ENCODE peak calls at places on chromosomes 5 and 9, in four cellular contexts. V, I, K and P are unnamed samples.

GRCh38 chr9:127199001-127199791 is 65.4 kb upstream of the GARNL3 start:
- DNase-seq in I (peak; percentile 76), K (peak; percentile 82), V (peak; percentile 58), P (peak; percentile 59)

GRCh38 chr9:15873573-15874177 is 320.8 kb downstream of the CCDC171 start:
- DNase-seq in I (no peak), K (peak; percentile 74), V (no peak), P (peak; percentile 32)

GRCh38 chr5:51382759-51383493 is at the start of gene ISL1:
- DNase-seq in K (peak; percentile 55), V (no peak), I (no peak), P (peak; percentile 85)

GRCh38 chr5:124527220-124527991 is 219.0 kb downstream of the ZNF608 start:
- DNase-seq in I (no peak), K (peak; percentile 21), V (no peak), P (peak; percentile 27)

GRCh38 chr9:31608881-31609280 is 775.6 kb upstream of the ACO1 start:
- DNase-seq in I (no peak), K (no peak), V (no peak), P (no peak)

GRCh38 chr5:88674262-88675158 is 208.5 kb downstream of the MEF2C start:
- DNase-seq in K (no peak), V (no peak), I (no peak), P (no peak)

GRCh38 chr9:124394167-124394566 is 21.1 kb downstream of the PSMB7 start:
- DNase-seq in V (no peak), K (peak; percentile 32), I (no peak), P (no peak)

GRCh38 chr5:31036407-31036806 is 157.1 kb upstream of the CDH6 start:
- DNase-seq in V (no peak), I (no peak), K (peak; percentile 84), P (no peak)

GRCh38 chr5:87081511-87082372 is 185.9 kb upstream of the RASA1 start:
- DNase-seq in V (no peak), K (no peak), I (no peak), P (no peak)

GRCh38 chr9:35518212-35518917 is 28.5 kb downstream of the RUSC2 start:
- DNase-seq in K (peak; percentile 94), I (no peak), V (peak; percentile 49), P (peak; percentile 98)
- H3K27ac ChIP-seq in K (peak overlapping the region; percentile 94), I (peak overlapping the region; percentile 48), V (peak overlapping the region; percentile 16), P (no peak overlapping the region)

GRCh38 chr5:154474267-154474956 is 3.6 kb downstream of the HAND1 start:
- DNase-seq in V (no peak), K (no peak), I (no peak), P (no peak)
- H3K27me3 ChIP-seq in V (peaks cover 36% of the 10 kb centered on the region), K (peaks cover 90% of the 10 kb centered on the region), I (peaks cover 79% of the 10 kb centered on the region), P (peaks cover 97% of the 10 kb centered on the region)

GRCh38 chr9:3746296-3747275 is 220.8 kb upstream of the RFX3 start:
- DNase-seq in K (peak; percentile 89), I (no peak), V (no peak), P (peak; percentile 95)

GRCh38 chr9:3756071-3756470 is 230.3 kb upstream of the RFX3 start:
- DNase-seq in I (no peak), K (no peak), V (no peak), P (no peak)

GRCh38 chr9:3751125-3751758 is 225.4 kb upstream of the RFX3 start:
- DNase-seq in K (peak; percentile 10), V (no peak), I (no peak), P (peak; percentile 20)

GRCh38 chr9:3750311-3750710 is 224.5 kb upstream of the RFX3 start:
- DNase-seq in I (no peak), V (no peak), K (no peak), P (no peak)
- H3K4me1 ChIP-seq in I (no peaks in the 10 kb centered on the region), V (no peaks in the 10 kb centered on the region), K (peaks cover 6% of the 10 kb centered on the region), P (peaks cover 35% of the 10 kb centered on the region)

GRCh38 chr9:114179516-114179915 is 24.2 kb downstream of the COL27A1 start:
- DNase-seq in K (no peak), V (no peak), I (no peak), P (no peak)

GRCh38 chr9:114183006-114183405 is 27.7 kb downstream of the COL27A1 start:
- DNase-seq in I (no peak), V (no peak), K (no peak), P (no peak)

GRCh38 chr9:114184071-114184470 is 28.7 kb downstream of the COL27A1 start:
- DNase-seq in K (peak; percentile 71), V (no peak), I (no peak), P (no peak)

GRCh38 chr9:114180701-114181582 is 25.6 kb downstream of the COL27A1 start:
- DNase-seq in I (peak; percentile 54), V (no peak), K (peak; percentile 62), P (no peak)

DNA sequence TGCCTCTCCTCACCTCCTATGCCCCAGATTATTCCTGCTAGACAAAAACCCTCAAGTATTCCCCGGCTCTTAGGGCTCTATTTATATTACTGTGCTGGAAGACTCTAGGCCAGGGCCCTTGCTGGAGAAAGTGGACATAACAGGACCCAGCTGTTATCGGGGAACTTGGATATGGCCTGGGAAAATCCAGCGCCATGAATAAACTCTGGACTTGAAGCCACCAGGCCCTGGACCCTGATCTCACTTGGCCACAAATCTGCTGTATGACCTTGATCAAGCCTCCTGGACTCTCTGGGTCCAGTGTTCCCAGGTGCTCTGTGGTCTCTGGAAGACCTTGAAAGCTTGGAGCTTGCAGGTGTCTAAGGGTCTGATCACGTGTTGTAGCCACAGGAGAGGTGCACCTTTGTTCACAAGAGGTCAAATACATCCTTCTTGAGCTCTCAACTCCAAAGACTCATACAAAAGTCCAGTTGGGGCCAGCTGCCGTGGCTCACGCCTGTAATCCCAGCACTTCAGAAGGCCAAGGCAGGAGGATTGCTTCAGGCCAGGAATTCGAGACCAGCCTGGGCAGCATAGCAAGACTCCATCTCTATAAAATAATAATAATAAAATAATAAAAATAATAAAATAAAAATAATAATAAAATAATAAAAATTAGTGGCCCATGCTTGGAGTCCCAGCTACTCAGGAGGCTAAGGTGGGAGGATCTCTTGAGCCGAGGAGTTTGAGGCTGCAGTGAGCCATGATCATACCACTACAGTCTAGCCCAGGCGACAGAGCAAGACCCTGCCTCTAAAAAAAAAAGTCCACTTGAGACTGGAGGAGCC is 26.5 kb downstream of the COL27A1 start:
- DNase-seq in I (peak; percentile 49), V (no peak), K (peak; percentile 49), P (no peak)
- H3K27ac ChIP-seq in I (no peak overlapping the region), V (peak overlapping the region; percentile 9), K (peak overlapping the region; percentile 88), P (no peak overlapping the region)

DNA sequence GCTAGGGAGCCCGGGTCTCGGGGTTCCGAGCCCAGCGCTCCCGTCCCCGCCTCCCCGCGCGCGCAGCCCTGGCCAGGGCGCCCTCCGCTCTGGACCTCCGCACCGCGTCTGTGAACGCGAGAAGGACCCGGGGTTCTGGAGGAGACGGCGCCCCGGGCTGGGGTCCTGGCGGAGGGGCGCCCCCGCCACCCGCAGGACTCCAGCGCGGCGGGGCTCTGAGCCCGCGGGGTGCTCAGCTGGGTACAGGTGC is 431 bp downstream of the TMOD1 start:
- DNase-seq in I (no peak), V (no peak), K (no peak), P (no peak)
- H3K27me3 ChIP-seq in I (no peaks in the 10 kb centered on the region), V (no peaks in the 10 kb centered on the region), K (peaks cover 23% of the 10 kb centered on the region), P (peaks cover 74% of the 10 kb centered on the region)

GRCh38 chr5:143194713-143195112 is 208.8 kb downstream of the NR3C1 start:
- DNase-seq in V (no peak), K (no peak), I (no peak), P (no peak)

GRCh38 chr5:143191720-143192119 is 211.8 kb downstream of the NR3C1 start:
- DNase-seq in K (no peak), V (no peak), I (no peak), P (no peak)

GRCh38 chr5:143195496-143195895 is 208.0 kb downstream of the NR3C1 start:
- DNase-seq in I (no peak), V (no peak), K (peak; percentile 37), P (no peak)

GRCh38 chr5:143192191-143192880 is 211.2 kb downstream of the NR3C1 start:
- DNase-seq in V (no peak), K (no peak), I (no peak), P (no peak)

GRCh38 chr5:143194206-143194605 is 209.3 kb downstream of the NR3C1 start:
- DNase-seq in I (no peak), V (no peak), K (peak; percentile 53), P (no peak)
- H3K4me1 ChIP-seq in I (peaks cover 15% of the 10 kb centered on the region), V (peaks cover 8% of the 10 kb centered on the region), K (peaks cover 2% of the 10 kb centered on the region), P (peaks cover 16% of the 10 kb centered on the region)

DNA sequence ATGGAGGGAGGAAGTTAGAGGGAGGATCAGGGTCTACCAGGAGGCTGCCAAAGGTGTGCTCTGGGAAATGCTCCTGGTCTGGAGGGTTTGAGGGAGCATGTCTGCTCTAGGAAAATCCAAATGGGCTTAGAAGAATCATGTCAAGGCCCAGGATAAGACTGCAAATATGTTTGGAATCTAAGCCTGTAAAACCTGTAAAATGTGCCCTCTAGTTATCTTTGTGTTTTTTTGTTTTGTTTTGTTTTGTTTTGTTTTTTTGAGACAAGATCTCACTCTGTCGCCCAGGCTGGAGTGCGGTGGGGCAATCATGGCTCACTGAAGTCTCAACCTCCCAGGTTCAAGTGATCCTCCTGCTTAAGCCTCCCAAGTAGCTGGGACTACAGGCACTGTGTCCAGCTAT is 135.4 kb downstream of the FGF1 start:
- DNase-seq in I (no peak), V (no peak), K (no peak), P (no peak)
- H3K27ac ChIP-seq in I (no peak overlapping the region), V (no peak overlapping the region), K (no peak overlapping the region), P (no peak overlapping the region)